ENCODE peak calls at places on chromosomes 3 and 15, in four cellular contexts. J is esophagus squamous epithelium, O is lung, U is astrocyte of the spinal cord. H is an unnamed sample.
A peak's percentile ranks its signal among the peaks of the same experiment; 100 is the strongest.

GRCh38 chr3:57086201-57086600 is 25.7 kb downstream of the SPATA12 start:
- DNase-seq in O (no peak), J (no peak), U (no peak), H (no peak)

GRCh38 chr3:170021083-170021482 is 16.7 kb upstream of the GPR160 start:
- DNase-seq in O (no peak), U (no peak), J (no peak), H (no peak)

GRCh38 chr15:54566654-54567053 is 588.4 kb downstream of the UNC13C start:
- DNase-seq in U (no peak), O (no peak), J (no peak), H (no peak)

GRCh38 chr3:111691293-111691909 is 96.3 kb upstream of the ZBED2 start:
- DNase-seq in O (no peak), U (peak; percentile 60), J (no peak), H (no peak)

GRCh38 chr15:85743392-85744045 is 51.2 kb downstream of the KLHL25 start:
- DNase-seq in J (no peak), O (no peak), U (no peak), H (no peak)

GRCh38 chr15:98077186-98077585 is 116.7 kb downstream of the ARRDC4 start:
- DNase-seq in U (no peak), O (no peak), J (no peak), H (no peak)

GRCh38 chr3:147930417-147930816 is 521.3 kb downstream of the ZIC1 start:
- DNase-seq in O (no peak), U (peak; percentile 48), J (no peak), H (no peak)

GRCh38 chr3:126936853-126937395 is 46.0 kb upstream of the PLXNA1 start:
- DNase-seq in U (no peak), O (no peak), J (no peak), H (no peak)

GRCh38 chr15:99016680-99017321 is 9.2 kb upstream of the PGPEP1L start:
- DNase-seq in J (no peak), O (no peak), U (no peak), H (no peak)

GRCh38 chr15:89645680-89646079 is 9.6 kb downstream of the KIF7 start:
- DNase-seq in J (no peak), O (no peak), U (no peak), H (peak; percentile 87)

GRCh38 chr15:86398986-86399677 is 319.5 kb downstream of the AGBL1 start:
- DNase-seq in O (no peak), U (no peak), J (no peak), H (no peak)

GRCh38 chr15:35054380-35054779 is 30.7 kb downstream of the NANOGP8 start:
- DNase-seq in J (no peak), O (no peak), U (no peak), H (no peak)

GRCh38 chr15:96500491-96500890 is 170.0 kb downstream of the NR2F2 start:
- DNase-seq in U (no peak), J (no peak), O (no peak), H (no peak)

GRCh38 chr3:114447950-114448479 is 154.2 kb downstream of the TIGIT start:
- DNase-seq in J (no peak), O (no peak), U (no peak), H (no peak)

GRCh38 chr3:183895296-183895695 is 10.6 kb upstream of the PARL start:
- DNase-seq in O (no peak), U (peak; percentile 61), J (no peak), H (no peak)

GRCh38 chr3:58260261-58260731 is 22.7 kb downstream of the ABHD6 start:
- DNase-seq in U (peak; percentile 84), O (no peak), J (no peak), H (no peak)

GRCh38 chr3:191094057-191094456 is 105.0 kb upstream of the OSTN start:
- DNase-seq in J (no peak), O (no peak), U (peak; percentile 58), H (no peak)

GRCh38 chr3:37054370-37054769 is 61.1 kb downstream of the MLH1 start:
- DNase-seq in U (peak; percentile 55), O (no peak), J (no peak), H (no peak)

GRCh38 chr15:52385670-52386069 is 90.1 kb upstream of the MYO5C start:
- DNase-seq in U (no peak), O (no peak), J (no peak), H (no peak)

GRCh38 chr3:38645601-38646000 is 3.9 kb downstream of the SCN5A start:
- DNase-seq in U (no peak), J (no peak), O (no peak), H (no peak)

GRCh38 chr3:25782938-25783660 is at the start of gene NGLY1:
- DNase-seq in O (peak; percentile 81), J (peak; percentile 52), U (peak; percentile 83), H (peak; percentile 94)
- TF ChIP-seq CTCF in O (no peak), J (peak; percentile 33), U (no peak), H (peak; percentile 35)

GRCh38 chr3:44771424-44772098 is 10.0 kb downstream of the KIF15 start:
- DNase-seq in J (no peak), O (no peak), U (no peak), H (no peak)
- TF ChIP-seq CTCF in J (no peak), O (no peak), U (no peak), H (no peak)

GRCh38 chr3:99485286-99485685 is 153.1 kb upstream of the COL8A1 start:
- DNase-seq in J (no peak), O (no peak), U (no peak), H (no peak)

GRCh38 chr3:99482191-99482590 is 156.2 kb upstream of the COL8A1 start:
- DNase-seq in U (no peak), O (no peak), J (no peak), H (no peak)

GRCh38 chr3:99483841-99484240 is 154.6 kb upstream of the COL8A1 start:
- DNase-seq in U (no peak), O (no peak), J (no peak), H (no peak)

GRCh38 chr3:99487894-99488293 is 150.5 kb upstream of the COL8A1 start:
- DNase-seq in U (no peak), O (no peak), J (no peak), H (no peak)

GRCh38 chr3:99484871-99485270 is 153.5 kb upstream of the COL8A1 start:
- DNase-seq in U (peak; percentile 77), J (no peak), O (no peak), H (no peak)
- TF ChIP-seq CTCF in U (no peak), J (no peak), O (no peak), H (peak; percentile 33)

GRCh38 chr3:8499181-8499611 is 2.4 kb upstream of the LMCD1 start:
- DNase-seq in J (no peak), O (no peak), U (peak; percentile 72), H (no peak)
- TF ChIP-seq CTCF in J (no peak), O (no peak), U (no peak), H (no peak)

DNA sequence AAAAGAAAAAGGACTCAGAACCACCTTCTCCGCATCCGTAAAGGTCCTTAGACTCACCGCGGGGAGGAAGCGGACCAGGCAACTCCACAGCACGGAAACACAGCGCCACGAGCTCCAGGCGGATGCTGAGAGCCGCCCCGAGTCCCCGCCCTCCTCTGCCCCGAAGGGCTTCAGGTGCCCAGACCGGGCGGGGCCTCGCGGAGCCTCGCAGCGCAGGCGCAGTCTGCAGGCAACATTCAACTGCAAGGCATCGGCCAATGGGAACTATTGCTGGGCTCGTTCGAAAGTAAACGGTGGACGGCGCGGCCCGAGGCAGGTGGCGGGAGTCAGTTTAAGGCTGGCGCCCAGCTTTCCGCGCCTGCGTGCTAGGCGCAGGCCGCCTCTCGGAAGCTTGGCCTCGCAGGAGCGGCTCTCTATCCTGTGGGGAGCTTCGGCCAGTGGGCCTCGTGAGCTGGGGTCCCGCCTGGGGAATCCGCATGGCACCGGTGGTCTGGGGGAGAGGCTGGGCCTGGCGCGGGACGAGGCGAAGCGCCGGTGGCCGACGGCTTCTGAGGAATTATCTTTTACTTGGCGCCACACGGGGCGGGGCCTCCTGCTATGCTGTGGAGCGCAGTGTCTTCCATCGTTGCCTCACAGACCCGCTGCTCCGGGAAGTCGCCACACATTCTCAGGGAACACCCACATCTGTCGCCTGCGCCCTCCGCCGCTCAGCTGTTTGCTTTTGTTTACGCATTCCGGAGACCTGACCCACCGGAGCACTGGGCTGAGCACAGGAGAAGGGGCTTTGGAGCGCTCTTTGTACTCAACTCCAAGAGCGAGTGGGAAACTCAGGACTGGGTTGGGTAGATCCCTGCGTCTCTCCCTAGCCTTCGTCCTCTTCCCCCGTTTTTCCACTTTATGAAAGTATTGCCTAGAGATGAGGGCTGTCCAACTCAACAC is at the start of gene TRIM59:
- DNase-seq in U (peak; percentile 99), O (peak; percentile 91), J (peak; percentile 74), H (peak; percentile 97)
- TF ChIP-seq CTCF in U (peak; percentile 0), O (no peak), J (peak; percentile 4), H (peak; percentile 45)

DNA sequence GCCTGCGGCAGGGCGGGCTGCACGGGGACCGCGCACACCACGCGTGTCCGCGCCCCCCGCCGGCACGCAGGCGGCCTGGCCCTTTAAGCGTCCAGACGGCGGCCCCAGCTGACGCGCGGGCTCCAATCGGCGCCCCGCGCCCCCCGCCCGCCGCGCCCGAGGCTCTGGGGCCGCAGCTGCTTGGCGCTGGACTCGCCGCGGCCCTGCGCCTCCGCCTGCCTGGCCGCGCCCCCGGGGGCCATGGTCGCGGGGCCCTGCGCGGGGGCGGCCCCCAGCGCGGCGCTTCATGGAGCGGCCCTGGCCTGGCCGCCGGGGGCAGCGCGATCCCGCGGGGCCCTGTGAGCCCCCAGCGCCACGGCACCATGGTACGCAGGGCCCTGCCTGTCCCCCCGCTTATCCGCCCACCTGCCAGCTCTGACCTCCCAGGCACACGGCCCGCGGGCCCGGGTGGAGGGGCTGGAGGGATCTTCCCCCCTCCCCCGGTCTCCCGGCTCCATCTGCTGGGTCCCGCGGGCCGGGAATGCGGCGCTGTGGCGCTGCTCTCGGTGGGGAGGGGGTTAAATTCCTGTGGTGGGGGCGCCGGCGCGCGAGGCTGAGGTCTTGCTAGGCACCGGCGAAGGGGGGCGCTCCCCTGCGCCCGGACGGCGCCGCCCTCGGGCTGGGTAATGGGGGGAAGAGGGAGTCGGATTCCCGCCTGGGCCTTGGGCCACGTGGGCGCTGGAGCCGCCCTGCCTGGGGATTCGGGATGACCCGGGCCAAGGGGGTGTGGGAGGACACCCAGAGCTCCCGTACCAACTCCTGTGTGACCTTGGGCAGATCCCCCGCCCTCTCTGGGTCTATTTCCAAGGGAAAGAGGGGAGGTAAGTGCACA is 1.1 kb downstream of the ZBTB47 start:
- DNase-seq in J (no peak), U (peak; percentile 59), O (no peak), H (no peak)
- TF ChIP-seq CTCF in J (no peak), U (no peak), O (no peak), H (peak; percentile 65)